ENCODE peak calls at places on chromosomes 1 and 21, in ten cellular contexts. One of them, this sample, is unnamed.

GRCh38 chr1:187654635-187655034 is 825.9 kb downstream of the PLA2G4A start:
- DNase-seq in stomach: no peak
- DNase-seq in NCI-H1105: no peak
- DNase-seq in stimulated activated CD8-positive, alpha-beta memory T cell treated with anti-CD3 and anti-CD28 coated beads, Interleukin-7, amount 100 ng/mL, for 1 hour: no peak
- DNase-seq in T-helper 9 cell: no peak
- DNase-seq in NCI-H460: no peak
- DNase-seq in OCI-LY7: no peak
- DNase-seq in skeletal muscle cell: no peak
- DNase-seq in activated CD8-positive, alpha-beta memory T cell treated with anti-CD3 and anti-CD28 coated beads, Interleukin-2, amount 50 U/mL, for 48 hours: no peak
- DNase-seq in D341Med: no peak
- DNase-seq in this sample: no peak

GRCh38 chr1:23529146-23530088 is 1.6 kb downstream of the E2F2 start:
- DNase-seq in stomach: no peak
- DNase-seq in NCI-H1105: peak; percentile 18
- DNase-seq in stimulated activated CD8-positive, alpha-beta memory T cell treated with anti-CD3 and anti-CD28 coated beads, Interleukin-7, amount 100 ng/mL, for 1 hour: no peak
- DNase-seq in T-helper 9 cell: no peak
- DNase-seq in NCI-H460: no peak
- DNase-seq in OCI-LY7: peak; percentile 61
- DNase-seq in skeletal muscle cell: no peak
- DNase-seq in activated CD8-positive, alpha-beta memory T cell treated with anti-CD3 and anti-CD28 coated beads, Interleukin-2, amount 50 U/mL, for 48 hours: peak; percentile 60
- DNase-seq in D341Med: no peak
- DNase-seq in this sample: peak; percentile 93

GRCh38 chr1:234484991-234485739 is 6.2 kb upstream of the TARBP1 start:
- DNase-seq in stomach: no peak
- DNase-seq in NCI-H1105: no peak
- DNase-seq in stimulated activated CD8-positive, alpha-beta memory T cell treated with anti-CD3 and anti-CD28 coated beads, Interleukin-7, amount 100 ng/mL, for 1 hour: no peak
- DNase-seq in T-helper 9 cell: no peak
- DNase-seq in NCI-H460: no peak
- DNase-seq in OCI-LY7: no peak
- DNase-seq in skeletal muscle cell: no peak
- DNase-seq in activated CD8-positive, alpha-beta memory T cell treated with anti-CD3 and anti-CD28 coated beads, Interleukin-2, amount 50 U/mL, for 48 hours: no peak
- DNase-seq in D341Med: no peak
- DNase-seq in this sample: no peak

GRCh38 chr1:6998267-6998666 is 213.0 kb downstream of the CAMTA1 start:
- DNase-seq in stomach: no peak
- DNase-seq in NCI-H1105: no peak
- DNase-seq in stimulated activated CD8-positive, alpha-beta memory T cell treated with anti-CD3 and anti-CD28 coated beads, Interleukin-7, amount 100 ng/mL, for 1 hour: no peak
- DNase-seq in T-helper 9 cell: no peak
- DNase-seq in NCI-H460: peak; percentile 44
- DNase-seq in OCI-LY7: no peak
- DNase-seq in skeletal muscle cell: no peak
- DNase-seq in activated CD8-positive, alpha-beta memory T cell treated with anti-CD3 and anti-CD28 coated beads, Interleukin-2, amount 50 U/mL, for 48 hours: no peak
- DNase-seq in D341Med: peak; percentile 87
- DNase-seq in this sample: no peak

GRCh38 chr1:195951313-195951712 is 656.9 kb downstream of the KCNT2 start:
- DNase-seq in stomach: no peak
- DNase-seq in NCI-H1105: no peak
- DNase-seq in stimulated activated CD8-positive, alpha-beta memory T cell treated with anti-CD3 and anti-CD28 coated beads, Interleukin-7, amount 100 ng/mL, for 1 hour: no peak
- DNase-seq in T-helper 9 cell: no peak
- DNase-seq in NCI-H460: no peak
- DNase-seq in OCI-LY7: no peak
- DNase-seq in skeletal muscle cell: no peak
- DNase-seq in activated CD8-positive, alpha-beta memory T cell treated with anti-CD3 and anti-CD28 coated beads, Interleukin-2, amount 50 U/mL, for 48 hours: no peak
- DNase-seq in D341Med: no peak
- DNase-seq in this sample: no peak

GRCh38 chr1:157000686-157001085 is 44.9 kb downstream of the ARHGEF11 start:
- DNase-seq in stomach: no peak
- DNase-seq in NCI-H1105: no peak
- DNase-seq in stimulated activated CD8-positive, alpha-beta memory T cell treated with anti-CD3 and anti-CD28 coated beads, Interleukin-7, amount 100 ng/mL, for 1 hour: no peak
- DNase-seq in T-helper 9 cell: no peak
- DNase-seq in NCI-H460: no peak
- DNase-seq in OCI-LY7: no peak
- DNase-seq in skeletal muscle cell: no peak
- DNase-seq in activated CD8-positive, alpha-beta memory T cell treated with anti-CD3 and anti-CD28 coated beads, Interleukin-2, amount 50 U/mL, for 48 hours: no peak
- DNase-seq in D341Med: no peak
- DNase-seq in this sample: no peak

GRCh38 chr1:157482174-157482573 is 70.1 kb downstream of the FCRL5 start:
- DNase-seq in stomach: no peak
- DNase-seq in NCI-H1105: no peak
- DNase-seq in stimulated activated CD8-positive, alpha-beta memory T cell treated with anti-CD3 and anti-CD28 coated beads, Interleukin-7, amount 100 ng/mL, for 1 hour: no peak
- DNase-seq in T-helper 9 cell: no peak
- DNase-seq in NCI-H460: no peak
- DNase-seq in OCI-LY7: no peak
- DNase-seq in skeletal muscle cell: no peak
- DNase-seq in activated CD8-positive, alpha-beta memory T cell treated with anti-CD3 and anti-CD28 coated beads, Interleukin-2, amount 50 U/mL, for 48 hours: no peak
- DNase-seq in D341Med: no peak
- DNase-seq in this sample: no peak

GRCh38 chr1:52726265-52727113 is at the start of gene ZYG11B:
- DNase-seq in stomach: peak; percentile 91
- DNase-seq in NCI-H1105: peak; percentile 88
- DNase-seq in stimulated activated CD8-positive, alpha-beta memory T cell treated with anti-CD3 and anti-CD28 coated beads, Interleukin-7, amount 100 ng/mL, for 1 hour: peak; percentile 80
- DNase-seq in T-helper 9 cell: peak; percentile 92
- DNase-seq in NCI-H460: peak; percentile 75
- DNase-seq in OCI-LY7: peak; percentile 91
- DNase-seq in skeletal muscle cell: peak; percentile 47
- DNase-seq in activated CD8-positive, alpha-beta memory T cell treated with anti-CD3 and anti-CD28 coated beads, Interleukin-2, amount 50 U/mL, for 48 hours: peak; percentile 95
- DNase-seq in D341Med: peak; percentile 98
- DNase-seq in this sample: peak; percentile 84

GRCh38 chr1:8059161-8059622 is 33.1 kb upstream of the ERRFI1 start:
- DNase-seq in stomach: no peak
- DNase-seq in NCI-H1105: no peak
- DNase-seq in stimulated activated CD8-positive, alpha-beta memory T cell treated with anti-CD3 and anti-CD28 coated beads, Interleukin-7, amount 100 ng/mL, for 1 hour: no peak
- DNase-seq in T-helper 9 cell: no peak
- DNase-seq in NCI-H460: no peak
- DNase-seq in OCI-LY7: no peak
- DNase-seq in skeletal muscle cell: no peak
- DNase-seq in activated CD8-positive, alpha-beta memory T cell treated with anti-CD3 and anti-CD28 coated beads, Interleukin-2, amount 50 U/mL, for 48 hours: no peak
- DNase-seq in D341Med: no peak
- DNase-seq in this sample: no peak

GRCh38 chr1:221567859-221568507 is 173.9 kb downstream of the DUSP10 start:
- DNase-seq in stomach: no peak
- DNase-seq in NCI-H1105: no peak
- DNase-seq in stimulated activated CD8-positive, alpha-beta memory T cell treated with anti-CD3 and anti-CD28 coated beads, Interleukin-7, amount 100 ng/mL, for 1 hour: no peak
- DNase-seq in T-helper 9 cell: no peak
- DNase-seq in NCI-H460: no peak
- DNase-seq in OCI-LY7: no peak
- DNase-seq in skeletal muscle cell: no peak
- DNase-seq in activated CD8-positive, alpha-beta memory T cell treated with anti-CD3 and anti-CD28 coated beads, Interleukin-2, amount 50 U/mL, for 48 hours: no peak
- DNase-seq in D341Med: no peak
- DNase-seq in this sample: no peak

GRCh38 chr1:156241311-156241811 is 623 bp upstream of the BGLAP start:
- DNase-seq in stomach: no peak
- DNase-seq in NCI-H1105: no peak
- DNase-seq in stimulated activated CD8-positive, alpha-beta memory T cell treated with anti-CD3 and anti-CD28 coated beads, Interleukin-7, amount 100 ng/mL, for 1 hour: no peak
- DNase-seq in T-helper 9 cell: no peak
- DNase-seq in NCI-H460: no peak
- DNase-seq in OCI-LY7: no peak
- DNase-seq in skeletal muscle cell: no peak
- DNase-seq in activated CD8-positive, alpha-beta memory T cell treated with anti-CD3 and anti-CD28 coated beads, Interleukin-2, amount 50 U/mL, for 48 hours: peak; percentile 60
- DNase-seq in D341Med: no peak
- DNase-seq in this sample: no peak

GRCh38 chr1:177274687-177275211 is 104.0 kb downstream of the BRINP2 start:
- DNase-seq in stomach: peak; percentile 47
- DNase-seq in NCI-H1105: peak; percentile 47
- DNase-seq in stimulated activated CD8-positive, alpha-beta memory T cell treated with anti-CD3 and anti-CD28 coated beads, Interleukin-7, amount 100 ng/mL, for 1 hour: no peak
- DNase-seq in T-helper 9 cell: no peak
- DNase-seq in NCI-H460: no peak
- DNase-seq in OCI-LY7: no peak
- DNase-seq in skeletal muscle cell: peak; percentile 91
- DNase-seq in activated CD8-positive, alpha-beta memory T cell treated with anti-CD3 and anti-CD28 coated beads, Interleukin-2, amount 50 U/mL, for 48 hours: no peak
- DNase-seq in D341Med: no peak
- DNase-seq in this sample: no peak

GRCh38 chr1:168708698-168709406 is 20.2 kb downstream of the DPT start:
- DNase-seq in stomach: no peak
- DNase-seq in NCI-H1105: no peak
- DNase-seq in stimulated activated CD8-positive, alpha-beta memory T cell treated with anti-CD3 and anti-CD28 coated beads, Interleukin-7, amount 100 ng/mL, for 1 hour: no peak
- DNase-seq in T-helper 9 cell: no peak
- DNase-seq in NCI-H460: no peak
- DNase-seq in OCI-LY7: no peak
- DNase-seq in skeletal muscle cell: no peak
- DNase-seq in activated CD8-positive, alpha-beta memory T cell treated with anti-CD3 and anti-CD28 coated beads, Interleukin-2, amount 50 U/mL, for 48 hours: no peak
- DNase-seq in D341Med: no peak
- DNase-seq in this sample: no peak

GRCh38 chr1:240719953-240720700 is 108.2 kb upstream of the GREM2 start:
- DNase-seq in stomach: no peak
- DNase-seq in NCI-H1105: no peak
- DNase-seq in stimulated activated CD8-positive, alpha-beta memory T cell treated with anti-CD3 and anti-CD28 coated beads, Interleukin-7, amount 100 ng/mL, for 1 hour: no peak
- DNase-seq in T-helper 9 cell: no peak
- DNase-seq in NCI-H460: no peak
- DNase-seq in OCI-LY7: no peak
- DNase-seq in skeletal muscle cell: peak; percentile 24
- DNase-seq in activated CD8-positive, alpha-beta memory T cell treated with anti-CD3 and anti-CD28 coated beads, Interleukin-2, amount 50 U/mL, for 48 hours: no peak
- DNase-seq in D341Med: no peak
- DNase-seq in this sample: no peak

GRCh38 chr1:157652859-157653493 is 47.6 kb downstream of the FCRL3 start:
- DNase-seq in stomach: no peak
- DNase-seq in NCI-H1105: no peak
- DNase-seq in stimulated activated CD8-positive, alpha-beta memory T cell treated with anti-CD3 and anti-CD28 coated beads, Interleukin-7, amount 100 ng/mL, for 1 hour: no peak
- DNase-seq in T-helper 9 cell: no peak
- DNase-seq in NCI-H460: no peak
- DNase-seq in OCI-LY7: peak; percentile 93
- DNase-seq in skeletal muscle cell: no peak
- DNase-seq in activated CD8-positive, alpha-beta memory T cell treated with anti-CD3 and anti-CD28 coated beads, Interleukin-2, amount 50 U/mL, for 48 hours: no peak
- DNase-seq in D341Med: no peak
- DNase-seq in this sample: no peak

GRCh38 chr1:113975211-113975895 is 3.9 kb upstream of the OLFML3 start:
- DNase-seq in stomach: no peak
- DNase-seq in NCI-H1105: no peak
- DNase-seq in stimulated activated CD8-positive, alpha-beta memory T cell treated with anti-CD3 and anti-CD28 coated beads, Interleukin-7, amount 100 ng/mL, for 1 hour: no peak
- DNase-seq in T-helper 9 cell: no peak
- DNase-seq in NCI-H460: no peak
- DNase-seq in OCI-LY7: no peak
- DNase-seq in skeletal muscle cell: peak; percentile 8
- DNase-seq in activated CD8-positive, alpha-beta memory T cell treated with anti-CD3 and anti-CD28 coated beads, Interleukin-2, amount 50 U/mL, for 48 hours: no peak
- DNase-seq in D341Med: no peak
- DNase-seq in this sample: no peak

GRCh38 chr21:32867587-32867986 is 96.0 kb upstream of the PAXBP1 start:
- DNase-seq in stomach: no peak
- DNase-seq in NCI-H1105: no peak
- DNase-seq in stimulated activated CD8-positive, alpha-beta memory T cell treated with anti-CD3 and anti-CD28 coated beads, Interleukin-7, amount 100 ng/mL, for 1 hour: no peak
- DNase-seq in T-helper 9 cell: no peak
- DNase-seq in NCI-H460: no peak
- DNase-seq in OCI-LY7: no peak
- DNase-seq in skeletal muscle cell: no peak
- DNase-seq in activated CD8-positive, alpha-beta memory T cell treated with anti-CD3 and anti-CD28 coated beads, Interleukin-2, amount 50 U/mL, for 48 hours: no peak
- DNase-seq in D341Med: no peak
- DNase-seq in this sample: no peak

GRCh38 chr21:36104306-36105300 is 30.3 kb upstream of the CBR3 start:
- DNase-seq in stomach: peak; percentile 35
- DNase-seq in NCI-H1105: no peak
- DNase-seq in stimulated activated CD8-positive, alpha-beta memory T cell treated with anti-CD3 and anti-CD28 coated beads, Interleukin-7, amount 100 ng/mL, for 1 hour: peak; percentile 41
- DNase-seq in T-helper 9 cell: peak; percentile 18
- DNase-seq in NCI-H460: no peak
- DNase-seq in OCI-LY7: no peak
- DNase-seq in skeletal muscle cell: no peak
- DNase-seq in activated CD8-positive, alpha-beta memory T cell treated with anti-CD3 and anti-CD28 coated beads, Interleukin-2, amount 50 U/mL, for 48 hours: peak; percentile 83
- DNase-seq in D341Med: peak; percentile 61
- DNase-seq in this sample: peak; percentile 28

GRCh38 chr1:21586926-21587601 is 77.8 kb downstream of the ALPL start:
- DNase-seq in stomach: peak; percentile 76
- DNase-seq in NCI-H1105: no peak
- DNase-seq in stimulated activated CD8-positive, alpha-beta memory T cell treated with anti-CD3 and anti-CD28 coated beads, Interleukin-7, amount 100 ng/mL, for 1 hour: no peak
- DNase-seq in T-helper 9 cell: no peak
- DNase-seq in NCI-H460: peak; percentile 39
- DNase-seq in OCI-LY7: no peak
- DNase-seq in skeletal muscle cell: peak; percentile 54
- DNase-seq in activated CD8-positive, alpha-beta memory T cell treated with anti-CD3 and anti-CD28 coated beads, Interleukin-2, amount 50 U/mL, for 48 hours: no peak
- DNase-seq in D341Med: no peak
- DNase-seq in this sample: peak; percentile 67

GRCh38 chr1:7384121-7384520 is 387.0 kb upstream of the VAMP3 start:
- DNase-seq in stomach: peak; percentile 7
- DNase-seq in NCI-H1105: no peak
- DNase-seq in stimulated activated CD8-positive, alpha-beta memory T cell treated with anti-CD3 and anti-CD28 coated beads, Interleukin-7, amount 100 ng/mL, for 1 hour: no peak
- DNase-seq in T-helper 9 cell: no peak
- DNase-seq in NCI-H460: no peak
- DNase-seq in OCI-LY7: no peak
- DNase-seq in skeletal muscle cell: no peak
- DNase-seq in activated CD8-positive, alpha-beta memory T cell treated with anti-CD3 and anti-CD28 coated beads, Interleukin-2, amount 50 U/mL, for 48 hours: peak; percentile 13
- DNase-seq in D341Med: peak; percentile 5
- DNase-seq in this sample: no peak

GRCh38 chr1:214454619-214455396 is 96.6 kb downstream of the PTPN14 start:
- DNase-seq in stomach: no peak
- DNase-seq in NCI-H1105: no peak
- DNase-seq in stimulated activated CD8-positive, alpha-beta memory T cell treated with anti-CD3 and anti-CD28 coated beads, Interleukin-7, amount 100 ng/mL, for 1 hour: no peak
- DNase-seq in T-helper 9 cell: no peak
- DNase-seq in NCI-H460: no peak
- DNase-seq in OCI-LY7: no peak
- DNase-seq in skeletal muscle cell: peak; percentile 78
- DNase-seq in activated CD8-positive, alpha-beta memory T cell treated with anti-CD3 and anti-CD28 coated beads, Interleukin-2, amount 50 U/mL, for 48 hours: no peak
- DNase-seq in D341Med: no peak
- DNase-seq in this sample: no peak

GRCh38 chr1:202304370-202304769 is 37.4 kb downstream of the UBE2T start:
- DNase-seq in stomach: no peak
- DNase-seq in NCI-H1105: no peak
- DNase-seq in stimulated activated CD8-positive, alpha-beta memory T cell treated with anti-CD3 and anti-CD28 coated beads, Interleukin-7, amount 100 ng/mL, for 1 hour: no peak
- DNase-seq in T-helper 9 cell: no peak
- DNase-seq in NCI-H460: no peak
- DNase-seq in OCI-LY7: no peak
- DNase-seq in skeletal muscle cell: no peak
- DNase-seq in activated CD8-positive, alpha-beta memory T cell treated with anti-CD3 and anti-CD28 coated beads, Interleukin-2, amount 50 U/mL, for 48 hours: no peak
- DNase-seq in D341Med: no peak
- DNase-seq in this sample: no peak

GRCh38 chr1:162847839-162848453 is 13.0 kb downstream of the CCDC190 start:
- DNase-seq in stomach: peak; percentile 90
- DNase-seq in NCI-H1105: peak; percentile 53
- DNase-seq in stimulated activated CD8-positive, alpha-beta memory T cell treated with anti-CD3 and anti-CD28 coated beads, Interleukin-7, amount 100 ng/mL, for 1 hour: peak; percentile 79
- DNase-seq in T-helper 9 cell: peak; percentile 81
- DNase-seq in NCI-H460: peak; percentile 77
- DNase-seq in OCI-LY7: peak; percentile 77
- DNase-seq in skeletal muscle cell: peak; percentile 25
- DNase-seq in activated CD8-positive, alpha-beta memory T cell treated with anti-CD3 and anti-CD28 coated beads, Interleukin-2, amount 50 U/mL, for 48 hours: peak; percentile 94
- DNase-seq in D341Med: peak; percentile 77
- DNase-seq in this sample: peak; percentile 88

GRCh38 chr1:5850503-5850902 is 141.7 kb downstream of the NPHP4 start:
- DNase-seq in stomach: no peak
- DNase-seq in NCI-H1105: no peak
- DNase-seq in stimulated activated CD8-positive, alpha-beta memory T cell treated with anti-CD3 and anti-CD28 coated beads, Interleukin-7, amount 100 ng/mL, for 1 hour: no peak
- DNase-seq in T-helper 9 cell: no peak
- DNase-seq in NCI-H460: no peak
- DNase-seq in OCI-LY7: no peak
- DNase-seq in skeletal muscle cell: no peak
- DNase-seq in activated CD8-positive, alpha-beta memory T cell treated with anti-CD3 and anti-CD28 coated beads, Interleukin-2, amount 50 U/mL, for 48 hours: no peak
- DNase-seq in D341Med: no peak
- DNase-seq in this sample: no peak

GRCh38 chr1:205985330-205986005 is 17.7 kb downstream of the RAB7B start:
- DNase-seq in stomach: no peak
- DNase-seq in NCI-H1105: no peak
- DNase-seq in stimulated activated CD8-positive, alpha-beta memory T cell treated with anti-CD3 and anti-CD28 coated beads, Interleukin-7, amount 100 ng/mL, for 1 hour: no peak
- DNase-seq in T-helper 9 cell: no peak
- DNase-seq in NCI-H460: no peak
- DNase-seq in OCI-LY7: no peak
- DNase-seq in skeletal muscle cell: no peak
- DNase-seq in activated CD8-positive, alpha-beta memory T cell treated with anti-CD3 and anti-CD28 coated beads, Interleukin-2, amount 50 U/mL, for 48 hours: no peak
- DNase-seq in D341Med: no peak
- DNase-seq in this sample: no peak

GRCh38 chr1:64687725-64688285 is 57.1 kb upstream of the RAVER2 start:
- DNase-seq in stomach: peak; percentile 38
- DNase-seq in NCI-H1105: no peak
- DNase-seq in stimulated activated CD8-positive, alpha-beta memory T cell treated with anti-CD3 and anti-CD28 coated beads, Interleukin-7, amount 100 ng/mL, for 1 hour: no peak
- DNase-seq in T-helper 9 cell: no peak
- DNase-seq in NCI-H460: no peak
- DNase-seq in OCI-LY7: no peak
- DNase-seq in skeletal muscle cell: no peak
- DNase-seq in activated CD8-positive, alpha-beta memory T cell treated with anti-CD3 and anti-CD28 coated beads, Interleukin-2, amount 50 U/mL, for 48 hours: no peak
- DNase-seq in D341Med: no peak
- DNase-seq in this sample: no peak

This sample was measured in erythroblast.